ENCODE peak calls at places on chromosomes 4 and X, in seven cellular contexts. T is NCI-H460; N is stimulated activated CD4-positive, alpha-beta T cell treated with anti-CD3 and anti-CD28 coated beads, Interleukin-15, amount 100 ng/mL, for 1 hour; W is GF-D8; I is H1; M is mucosa of gallbladder; K is NCI-H2081. F is an unnamed sample.

GRCh38 chrX:48703642-48704481 is 7.3 kb downstream of the SUV39H1 start:
- DNase-seq in K (no peak), T (no peak), M (no peak), W (no peak), N (no peak), I (no peak), F (no peak)

GRCh38 chrX:13742397-13743176 is 8.0 kb downstream of the OFD1 start:
- DNase-seq in T (no peak), M (no peak), W (no peak), K (no peak), I (no peak), N (no peak), F (no peak)

GRCh38 chrX:38620623-38621022 is 59.3 kb downstream of the TSPAN7 start:
- DNase-seq in N (no peak), T (no peak), K (no peak), W (no peak), I (no peak), M (no peak), F (no peak)

GRCh38 chrX:84933956-84934556 is 69.6 kb upstream of the APOOL start:
- DNase-seq in I (no peak), W (no peak), T (no peak), K (no peak), N (no peak), M (no peak), F (no peak)

GRCh38 chr4:186669159-186669720 is 54.4 kb downstream of the FAT1 start:
- DNase-seq in M (no peak), T (peak), K (no peak), N (no peak), W (no peak), I (no peak), F (no peak)

GRCh38 chr4:37002625-37003024 is 241.9 kb upstream of the NWD2 start:
- DNase-seq in K (no peak), M (no peak), W (no peak), I (no peak), T (no peak), N (no peak), F (no peak)

GRCh38 chr4:156019238-156019637 is 65.6 kb upstream of the CTSO start:
- DNase-seq in W (no peak), K (no peak), I (no peak), T (no peak), N (no peak), M (no peak), F (no peak)

GRCh38 chr4:177016541-177017141 is 223.9 kb upstream of the VEGFC start:
- DNase-seq in M (no peak), W (no peak), I (no peak), N (no peak), K (no peak), T (no peak), F (no peak)

GRCh38 chrX:119067023-119067739 is 5.6 kb upstream of the CT47C1 start:
- DNase-seq in W (no peak), M (peak), T (peak), I (no peak), N (peak), K (peak), F (peak)

GRCh38 chr4:14920759-14921313 is 81.4 kb upstream of the CPEB2 start:
- DNase-seq in T (no peak), N (no peak), I (no peak), K (no peak), M (no peak), W (no peak), F (no peak)

GRCh38 chr4:49516796-49517195 is 530.7 kb downstream of the CWH43 start:
- DNase-seq in M (no peak), K (no peak), N (no peak), W (no peak), T (no peak), I (no peak), F (no peak)